ENCODE peak calls at places on chromosomes 5 and 9, in nine cellular contexts. P, Y, G, O, R, C, Q, H and M are unnamed samples.
A peak's percentile ranks its signal among the peaks of the same experiment; 100 is the strongest.

GRCh38 chr5:169548315-169548714 is 35.3 kb upstream of the SPDL1 start:
- DNase-seq in R (no peak), Q (no peak), P (peak; percentile 57), Y (no peak), C (no peak), O (peak; percentile 75), H (no peak), G (peak; percentile 55), M (peak; percentile 16)

GRCh38 chr5:82821978-82822927 is 254.9 kb downstream of the TMEM167A start:
- DNase-seq in Q (no peak), R (no peak), P (peak; percentile 35), G (no peak), H (no peak), Y (no peak), O (peak; percentile 57), C (peak; percentile 45), M (no peak)

GRCh38 chr5:1726469-1726865 is 73.2 kb downstream of the MRPL36 start:
- DNase-seq in Y (no peak), G (no peak), R (no peak), H (peak; percentile 36), C (peak; percentile 41), P (no peak), O (no peak), Q (peak; percentile 33), M (no peak)

GRCh38 chr5:96318569-96319100 is 114.4 kb downstream of the PCSK1 start:
- DNase-seq in C (no peak), R (no peak), H (no peak), G (no peak), O (no peak), P (no peak), Y (no peak), Q (no peak), M (no peak)

GRCh38 chr5:65262094-65262493 is 219.6 kb downstream of the ADAMTS6 start:
- DNase-seq in O (peak; percentile 53), R (peak; percentile 30), H (no peak), P (no peak), G (no peak), C (no peak), Q (no peak), Y (no peak), M (no peak)

GRCh38 chr5:176647870-176648466 is 684 bp downstream of the TSPAN17 start:
- DNase-seq in R (peak; percentile 58), C (peak; percentile 77), Y (peak; percentile 68), O (peak; percentile 34), G (peak; percentile 43), Q (peak; percentile 85), P (peak; percentile 30), H (no peak), M (no peak)

GRCh38 chr5:620152-620551 is 8.0 kb downstream of the CEP72 start:
- DNase-seq in G (no peak), Q (no peak), Y (peak; percentile 30), H (no peak), O (no peak), P (no peak), R (no peak), C (no peak), M (no peak)

GRCh38 chr5:38509185-38509584 is 47.3 kb downstream of the LIFR start:
- DNase-seq in C (no peak), R (no peak), P (peak; percentile 75), Q (no peak), G (no peak), O (peak; percentile 73), H (no peak), Y (no peak), M (no peak)

GRCh38 chr9:84852902-84853301 is 183.4 kb downstream of the NTRK2 start:
- DNase-seq in O (no peak), P (no peak), Q (no peak), C (no peak), H (no peak), Y (no peak), R (no peak), G (no peak), M (no peak)

GRCh38 chr5:157271740-157272271 is 5.9 kb downstream of the CYFIP2 start:
- DNase-seq in C (no peak), P (no peak), O (no peak), H (no peak), G (no peak), Q (no peak), Y (peak; percentile 64), R (no peak), M (no peak)

GRCh38 chr9:103999375-104000062 is 94.6 kb upstream of the SMC2 start:
- DNase-seq in G (no peak), Q (peak; percentile 57), P (no peak), C (no peak), H (no peak), R (no peak), O (no peak), Y (peak; percentile 42), M (no peak)

GRCh38 chr9:104961238-104961637 is 33.3 kb upstream of the ABCA1 start:
- DNase-seq in C (peak; percentile 81), O (peak; percentile 44), P (peak; percentile 98), R (no peak), H (no peak), G (peak; percentile 96), Y (no peak), Q (no peak), M (no peak)

GRCh38 chr9:117825609-117826347 is 121.6 kb downstream of the TLR4 start:
- DNase-seq in H (no peak), O (no peak), Q (no peak), P (no peak), C (no peak), G (no peak), R (no peak), Y (no peak), M (no peak)

GRCh38 chr5:159821541-159821940 is 94.7 kb upstream of the ADRA1B start:
- DNase-seq in H (peak; percentile 44), R (no peak), Q (no peak), O (no peak), G (no peak), P (no peak), Y (no peak), C (no peak), M (no peak)

GRCh38 chr5:107670028-107670926 is 460 bp downstream of the EFNA5 start:
- DNase-seq in O (peak; percentile 47), G (peak; percentile 71), Y (peak; percentile 58), R (peak; percentile 43), Q (peak; percentile 68), H (no peak), C (peak; percentile 77), P (no peak), M (no peak)

GRCh38 chr9:129491486-129491855 is 129.4 kb downstream of the C9orf50 start:
- DNase-seq in P (no peak), Q (peak; percentile 83), G (no peak), O (no peak), C (peak; percentile 52), R (no peak), Y (no peak), H (peak; percentile 89), M (no peak)

DNA sequence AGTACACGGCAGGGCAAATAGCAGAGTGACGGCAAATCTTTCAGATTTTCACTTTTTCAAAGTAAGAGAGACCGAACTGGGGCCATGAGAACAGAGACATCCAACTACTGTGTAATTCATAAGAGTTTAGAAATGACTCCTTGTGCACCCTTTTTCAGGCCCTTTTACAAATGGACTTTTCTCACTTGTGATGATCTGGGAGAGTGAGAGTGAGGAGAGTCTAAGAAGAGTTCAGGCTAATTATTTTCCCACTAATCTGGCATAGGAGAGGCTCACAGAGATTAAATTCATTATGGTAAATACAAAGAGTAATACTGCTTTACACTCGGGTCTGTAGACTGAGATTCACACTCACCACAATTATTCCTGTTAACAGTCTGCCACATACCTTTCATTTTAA is 880 bp upstream of the CCNG1 start:
- DNase-seq in O (no peak), C (no peak), Y (no peak), Q (no peak), H (no peak), P (no peak), G (no peak), R (no peak), M (no peak)
- H3K4me3 ChIP-seq in O (no peak overlapping the region), C (peak overlapping the region; percentile 100), Y (peak overlapping the region; percentile 85), Q (peak overlapping the region; percentile 97), H (peak overlapping the region; percentile 93), P (no peak overlapping the region), G (peak overlapping the region; percentile 48), R (peak overlapping the region; percentile 99), M (peak overlapping the region; percentile 93)

GRCh38 chr5:140004174-140004573 is 38.9 kb downstream of the NRG2 start:
- DNase-seq in R (no peak), Y (no peak), P (no peak), Q (no peak), C (no peak), H (no peak), O (no peak), G (no peak), M (no peak)
- H3K4me3 ChIP-seq in R (no peak overlapping the region), Y (no peak overlapping the region), P (no peak overlapping the region), Q (no peak overlapping the region), C (no peak overlapping the region), H (no peak overlapping the region), O (no peak overlapping the region), G (no peak overlapping the region), M (no peak overlapping the region)

GRCh38 chr9:131406567-131407436 is 12.9 kb downstream of the PRRC2B start:
- DNase-seq in C (no peak), Q (no peak), G (no peak), R (no peak), Y (no peak), H (no peak), P (no peak), O (no peak), M (no peak)

GRCh38 chr9:131405858-131406566 is 12.1 kb downstream of the PRRC2B start:
- DNase-seq in R (peak; percentile 60), Q (no peak), P (no peak), Y (peak; percentile 10), C (no peak), O (no peak), G (no peak), H (no peak), M (no peak)

GRCh38 chr9:131409458-131409992 is 15.6 kb downstream of the PRRC2B start:
- DNase-seq in G (no peak), C (no peak), Q (no peak), R (no peak), H (no peak), P (no peak), Y (peak; percentile 35), O (no peak), M (no peak)

GRCh38 chr9:131410051-131410491 is 16.2 kb downstream of the PRRC2B start:
- DNase-seq in R (no peak), P (no peak), C (no peak), Y (no peak), G (no peak), H (no peak), Q (no peak), O (peak; percentile 52), M (no peak)

DNA sequence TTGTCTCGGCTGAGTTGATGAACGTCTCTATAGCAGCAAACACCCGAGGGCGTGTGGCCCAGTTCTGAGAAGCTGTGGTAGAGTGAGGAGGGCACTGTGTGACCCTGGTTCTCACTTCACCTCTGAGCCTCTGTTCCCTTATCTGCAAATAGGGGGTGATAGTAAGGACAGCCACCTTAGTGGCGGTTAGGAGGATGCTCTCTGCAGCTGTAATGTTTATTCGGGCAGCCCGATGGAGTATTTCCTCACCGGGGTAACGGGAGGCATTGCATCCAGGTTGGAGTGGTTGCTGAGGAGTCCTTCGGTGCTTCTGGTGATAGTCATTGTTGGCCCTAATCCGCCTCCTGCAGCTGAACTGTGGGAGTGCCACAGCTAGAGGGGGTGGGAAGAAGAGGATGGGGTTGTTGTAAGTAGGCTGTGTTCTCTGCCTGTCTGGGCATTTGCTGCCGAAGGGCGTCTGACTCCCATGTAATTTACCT is 13.9 kb downstream of the PRRC2B start:
- DNase-seq in O (peak; percentile 59), C (peak; percentile 92), Q (peak; percentile 72), P (peak; percentile 71), Y (no peak), G (peak; percentile 82), R (peak; percentile 66), H (no peak), M (no peak)
- H3K4me3 ChIP-seq in O (no peak overlapping the region), C (peak overlapping the region; percentile 57), Q (peak overlapping the region; percentile 6), P (no peak overlapping the region), Y (no peak overlapping the region), G (peak overlapping the region; percentile 43), R (peak overlapping the region; percentile 6), H (no peak overlapping the region), M (peak overlapping the region; percentile 10)

GRCh38 chr9:133357656-133358055 is 1.3 kb downstream of the SURF2 start:
- DNase-seq in G (no peak), C (no peak), H (no peak), O (no peak), P (no peak), Q (no peak), R (no peak), Y (no peak), M (no peak)
- H3K4me3 ChIP-seq in G (peak overlapping the region; percentile 94), C (peak overlapping the region; percentile 82), H (no peak overlapping the region), O (no peak overlapping the region), P (no peak overlapping the region), Q (no peak overlapping the region), R (peak overlapping the region; percentile 79), Y (no peak overlapping the region), M (peak overlapping the region; percentile 68)